ENCODE peak calls at places on chromosomes 11 and 22, in seven cellular contexts. One of them, this sample, is unnamed.

GRCh38 chr11:88414385-88414861 is 76.9 kb upstream of the CTSC start:
- DNase-seq in astrocyte: peak; percentile 75
- DNase-seq in MM.1S: no peak
- DNase-seq in GM23248: peak; percentile 77
- DNase-seq in fibroblast of lung: peak; percentile 78
- DNase-seq in NT2/D1: no peak
- DNase-seq in H1: no peak
- DNase-seq in this sample: peak; percentile 38

GRCh38 chr22:22520667-22521602 is 865 bp upstream of the ZNF280A start:
- DNase-seq in MM.1S: peak; percentile 17
- DNase-seq in NT2/D1: no peak
- DNase-seq in astrocyte: no peak
- DNase-seq in H1: no peak
- DNase-seq in GM23248: no peak
- DNase-seq in fibroblast of lung: no peak
- DNase-seq in this sample: no peak

GRCh38 chr11:14373941-14374646 is 15.1 kb upstream of the RRAS2 start:
- DNase-seq in astrocyte: peak; percentile 69
- DNase-seq in H1: no peak
- DNase-seq in GM23248: peak; percentile 91
- DNase-seq in MM.1S: no peak
- DNase-seq in NT2/D1: no peak
- DNase-seq in fibroblast of lung: peak; percentile 80
- DNase-seq in this sample: peak; percentile 89

GRCh38 chr11:115458877-115459276 is 45.3 kb downstream of the CADM1 start:
- DNase-seq in H1: no peak
- DNase-seq in NT2/D1: no peak
- DNase-seq in MM.1S: no peak
- DNase-seq in astrocyte: peak; percentile 58
- DNase-seq in fibroblast of lung: no peak
- DNase-seq in GM23248: no peak
- DNase-seq in this sample: no peak

GRCh38 chr22:49244466-49245420 is 582.9 kb downstream of the BRD1 start:
- DNase-seq in NT2/D1: no peak
- DNase-seq in fibroblast of lung: no peak
- DNase-seq in MM.1S: no peak
- DNase-seq in GM23248: no peak
- DNase-seq in astrocyte: no peak
- DNase-seq in H1: no peak
- DNase-seq in this sample: no peak

GRCh38 chr11:109424893-109425292 is 2.9 kb downstream of the C11orf87 start:
- DNase-seq in NT2/D1: no peak
- DNase-seq in GM23248: no peak
- DNase-seq in fibroblast of lung: no peak
- DNase-seq in MM.1S: peak; percentile 39
- DNase-seq in astrocyte: no peak
- DNase-seq in H1: peak; percentile 27
- DNase-seq in this sample: no peak

GRCh38 chr22:49785841-49786451 is 41.7 kb downstream of the BRD1 start:
- DNase-seq in H1: no peak
- DNase-seq in MM.1S: no peak
- DNase-seq in astrocyte: no peak
- DNase-seq in NT2/D1: no peak
- DNase-seq in GM23248: no peak
- DNase-seq in fibroblast of lung: no peak
- DNase-seq in this sample: no peak

GRCh38 chr22:41367680-41368542 is 13.8 kb upstream of the TEF start:
- DNase-seq in GM23248: peak; percentile 77
- DNase-seq in MM.1S: no peak
- DNase-seq in fibroblast of lung: no peak
- DNase-seq in H1: no peak
- DNase-seq in NT2/D1: no peak
- DNase-seq in astrocyte: peak; percentile 49
- DNase-seq in this sample: peak; percentile 40

GRCh38 chr11:18594999-18595749 is 4.4 kb upstream of the MISFA start:
- DNase-seq in astrocyte: no peak
- DNase-seq in MM.1S: no peak
- DNase-seq in H1: no peak
- DNase-seq in fibroblast of lung: peak; percentile 76
- DNase-seq in GM23248: peak; percentile 9
- DNase-seq in NT2/D1: no peak
- DNase-seq in this sample: no peak

GRCh38 chr22:36221799-36222751 is 17.3 kb downstream of the APOL2 start:
- DNase-seq in GM23248: peak; percentile 55
- DNase-seq in H1: peak; percentile 15
- DNase-seq in NT2/D1: peak; percentile 35
- DNase-seq in fibroblast of lung: peak; percentile 48
- DNase-seq in MM.1S: peak; percentile 63
- DNase-seq in astrocyte: peak; percentile 40
- DNase-seq in this sample: peak; percentile 23

GRCh38 chr11:12186683-12187082 is 76.3 kb downstream of the MICAL2 start:
- DNase-seq in astrocyte: no peak
- DNase-seq in GM23248: no peak
- DNase-seq in MM.1S: no peak
- DNase-seq in H1: no peak
- DNase-seq in fibroblast of lung: no peak
- DNase-seq in NT2/D1: no peak
- DNase-seq in this sample: no peak

GRCh38 chr22:39250131-39250530 is 5.3 kb upstream of the PDGFB start:
- DNase-seq in H1: no peak
- DNase-seq in GM23248: no peak
- DNase-seq in astrocyte: no peak
- DNase-seq in NT2/D1: no peak
- DNase-seq in MM.1S: no peak
- DNase-seq in fibroblast of lung: no peak
- DNase-seq in this sample: no peak

GRCh38 chr22:19090183-19090582 is 32.0 kb downstream of the DGCR2 start:
- DNase-seq in MM.1S: no peak
- DNase-seq in H1: no peak
- DNase-seq in astrocyte: no peak
- DNase-seq in GM23248: no peak
- DNase-seq in NT2/D1: no peak
- DNase-seq in fibroblast of lung: no peak
- DNase-seq in this sample: no peak

GRCh38 chr22:19088866-19089595 is 33.2 kb downstream of the DGCR2 start:
- DNase-seq in astrocyte: no peak
- DNase-seq in GM23248: no peak
- DNase-seq in H1: no peak
- DNase-seq in NT2/D1: no peak
- DNase-seq in MM.1S: no peak
- DNase-seq in fibroblast of lung: no peak
- DNase-seq in this sample: no peak

GRCh38 chr22:19086417-19086816 is 35.8 kb downstream of the DGCR2 start:
- DNase-seq in fibroblast of lung: no peak
- DNase-seq in astrocyte: no peak
- DNase-seq in NT2/D1: no peak
- DNase-seq in H1: no peak
- DNase-seq in GM23248: no peak
- DNase-seq in MM.1S: no peak
- DNase-seq in this sample: no peak

GRCh38 chr22:19085233-19086043 is 36.8 kb downstream of the DGCR2 start:
- DNase-seq in NT2/D1: no peak
- DNase-seq in GM23248: peak; percentile 56
- DNase-seq in fibroblast of lung: peak; percentile 51
- DNase-seq in H1: no peak
- DNase-seq in MM.1S: peak; percentile 28
- DNase-seq in astrocyte: no peak
- DNase-seq in this sample: peak; percentile 55

DNA sequence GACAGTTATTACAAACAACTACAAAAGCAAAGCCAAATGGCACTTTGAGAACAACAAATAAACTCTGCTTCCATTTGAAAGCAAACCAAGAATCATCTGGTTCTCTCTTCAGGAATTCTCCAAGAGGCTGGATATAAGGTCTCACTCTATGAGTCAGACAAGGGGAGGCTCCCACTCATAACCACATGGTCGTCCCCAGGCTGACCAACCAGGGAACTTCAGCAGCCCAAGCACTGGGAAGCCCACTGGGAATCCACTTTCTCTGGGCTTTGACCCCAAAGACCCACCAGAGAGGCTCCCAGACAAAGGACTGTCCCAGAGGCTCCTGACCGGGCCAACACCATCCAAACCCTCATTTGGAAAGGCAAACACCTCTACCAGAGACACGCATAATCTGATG is 35.3 kb downstream of the DGCR2 start:
- DNase-seq in fibroblast of lung: peak; percentile 46
- DNase-seq in astrocyte: peak; percentile 50
- DNase-seq in NT2/D1: no peak
- DNase-seq in GM23248: peak; percentile 70
- DNase-seq in H1: no peak
- DNase-seq in MM.1S: no peak
- DNase-seq in this sample: peak; percentile 31
- H3K9ac ChIP-seq in fibroblast of lung: no peak overlapping the region
- H3K9ac ChIP-seq in astrocyte: no peak overlapping the region
- H3K9ac ChIP-seq in NT2/D1: no peak overlapping the region
- H3K9ac ChIP-seq in GM23248: no peak overlapping the region
- H3K9ac ChIP-seq in H1: no peak overlapping the region
- H3K9ac ChIP-seq in MM.1S: no peak overlapping the region
- H3K9ac ChIP-seq in this sample: no peak overlapping the region

GRCh38 chr11:78139422-78140391 is at the start of gene ALG8:
- DNase-seq in MM.1S: peak; percentile 98
- DNase-seq in H1: peak; percentile 87
- DNase-seq in NT2/D1: peak; percentile 95
- DNase-seq in GM23248: peak; percentile 100
- DNase-seq in fibroblast of lung: peak; percentile 95
- DNase-seq in astrocyte: peak; percentile 89
- DNase-seq in this sample: peak; percentile 99

GRCh38 chr11:78140392-78141077 is 1.1 kb upstream of the ALG8 start:
- DNase-seq in GM23248: peak; percentile 28
- DNase-seq in fibroblast of lung: no peak
- DNase-seq in MM.1S: peak; percentile 12
- DNase-seq in astrocyte: no peak
- DNase-seq in H1: no peak
- DNase-seq in NT2/D1: no peak
- DNase-seq in this sample: no peak

GRCh38 chr11:78138281-78138680 is 1.1 kb downstream of the ALG8 start:
- DNase-seq in astrocyte: no peak
- DNase-seq in NT2/D1: no peak
- DNase-seq in GM23248: peak; percentile 20
- DNase-seq in H1: no peak
- DNase-seq in fibroblast of lung: no peak
- DNase-seq in MM.1S: no peak
- DNase-seq in this sample: peak; percentile 15

DNA sequence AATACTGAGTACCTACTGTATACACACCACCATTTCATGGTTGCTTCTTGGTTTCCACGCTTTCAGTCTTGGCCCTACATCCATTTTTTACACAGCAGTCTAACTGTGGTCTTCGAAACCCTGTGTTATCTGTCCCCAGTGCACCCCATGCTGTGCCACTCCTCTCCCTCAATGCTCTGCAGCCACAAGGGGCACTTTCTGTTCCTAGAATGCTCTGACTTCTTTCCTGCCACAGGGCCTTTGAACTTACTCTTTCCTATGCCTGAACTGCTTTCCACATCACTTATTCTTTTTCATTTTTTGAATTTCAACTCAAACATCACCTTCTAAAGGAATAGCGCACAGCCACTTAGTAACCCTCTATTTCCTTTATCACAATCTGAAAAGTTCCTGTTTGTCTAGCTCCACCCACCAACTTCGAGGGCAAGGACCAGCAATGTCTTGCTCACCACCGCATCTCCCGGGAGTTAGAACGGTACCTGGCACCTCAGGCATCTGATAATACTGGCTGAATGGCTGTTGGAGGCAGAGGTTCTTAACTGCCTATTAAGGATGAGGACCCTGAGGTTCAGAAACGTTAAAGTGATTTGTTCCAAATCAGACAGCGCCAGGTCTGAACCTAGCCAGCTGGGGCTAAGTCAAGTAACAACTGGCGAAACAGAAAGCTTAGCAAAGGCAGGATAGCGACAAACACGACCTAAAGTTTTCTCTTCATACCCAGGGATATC is 568 bp downstream of the ALG8 start:
- DNase-seq in H1: no peak
- DNase-seq in MM.1S: peak; percentile 45
- DNase-seq in fibroblast of lung: no peak
- DNase-seq in NT2/D1: no peak
- DNase-seq in astrocyte: peak; percentile 16
- DNase-seq in GM23248: peak; percentile 67
- DNase-seq in this sample: peak; percentile 47
- H3K4me3 ChIP-seq in H1: peak overlapping the region; percentile 91
- H3K4me3 ChIP-seq in MM.1S: peak overlapping the region; percentile 83
- H3K4me3 ChIP-seq in fibroblast of lung: peak overlapping the region; percentile 96
- H3K4me3 ChIP-seq in NT2/D1: peak overlapping the region; percentile 74
- H3K4me3 ChIP-seq in astrocyte: peak overlapping the region; percentile 93
- H3K4me3 ChIP-seq in GM23248: peak overlapping the region; percentile 92
- H3K4me3 ChIP-seq in this sample: peak overlapping the region; percentile 94

DNA sequence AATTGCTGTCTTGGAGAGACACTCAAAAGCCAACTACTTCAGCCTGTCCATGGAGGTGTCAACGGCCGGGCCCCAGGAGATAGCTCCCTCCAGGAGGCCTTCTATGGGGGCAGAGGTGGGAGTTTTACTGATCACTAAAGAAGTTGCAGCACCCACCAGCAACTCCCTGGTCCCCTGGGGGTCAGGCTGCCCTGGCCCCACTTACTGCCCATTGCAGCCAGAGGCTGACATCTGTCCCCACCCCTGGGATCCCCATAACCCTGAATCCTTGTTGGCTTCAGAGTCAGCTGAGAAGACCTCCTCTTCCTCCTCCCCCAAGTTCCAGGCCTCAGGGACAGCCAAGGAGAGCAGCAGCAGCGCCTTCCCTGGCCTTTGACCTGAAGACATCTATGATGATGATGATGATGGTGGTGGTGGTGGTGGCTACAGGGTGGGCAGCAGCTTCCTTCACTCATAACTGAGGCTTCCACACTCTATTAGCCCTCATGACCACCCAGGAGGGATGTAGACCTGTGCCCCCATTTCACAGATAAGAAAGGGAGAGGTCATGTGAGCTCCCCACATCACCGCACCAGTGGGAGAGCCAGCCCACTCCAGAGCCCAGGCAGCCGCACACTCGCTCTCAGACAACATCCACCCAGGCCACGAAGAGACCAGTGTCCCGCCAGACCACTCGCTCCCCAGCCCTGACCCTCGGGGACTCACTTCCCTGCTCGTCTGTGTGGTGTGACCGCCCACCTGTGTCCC is 43.8 kb upstream of the FGF3 start:
- DNase-seq in NT2/D1: no peak
- DNase-seq in fibroblast of lung: no peak
- DNase-seq in astrocyte: no peak
- DNase-seq in MM.1S: no peak
- DNase-seq in GM23248: no peak
- DNase-seq in H1: no peak
- DNase-seq in this sample: no peak
- H3K27me3 ChIP-seq in NT2/D1: peaks cover 7% of the 10 kb centered on the region
- H3K27me3 ChIP-seq in fibroblast of lung: peaks cover 2% of the 10 kb centered on the region
- H3K27me3 ChIP-seq in astrocyte: peaks cover 21% of the 10 kb centered on the region
- H3K27me3 ChIP-seq in MM.1S: peaks cover 98% of the 10 kb centered on the region
- H3K27me3 ChIP-seq in GM23248: peaks cover 25% of the 10 kb centered on the region
- H3K27me3 ChIP-seq in H1: peaks cover 2% of the 10 kb centered on the region
- H3K27me3 ChIP-seq in this sample: peaks cover 69% of the 10 kb centered on the region

DNA sequence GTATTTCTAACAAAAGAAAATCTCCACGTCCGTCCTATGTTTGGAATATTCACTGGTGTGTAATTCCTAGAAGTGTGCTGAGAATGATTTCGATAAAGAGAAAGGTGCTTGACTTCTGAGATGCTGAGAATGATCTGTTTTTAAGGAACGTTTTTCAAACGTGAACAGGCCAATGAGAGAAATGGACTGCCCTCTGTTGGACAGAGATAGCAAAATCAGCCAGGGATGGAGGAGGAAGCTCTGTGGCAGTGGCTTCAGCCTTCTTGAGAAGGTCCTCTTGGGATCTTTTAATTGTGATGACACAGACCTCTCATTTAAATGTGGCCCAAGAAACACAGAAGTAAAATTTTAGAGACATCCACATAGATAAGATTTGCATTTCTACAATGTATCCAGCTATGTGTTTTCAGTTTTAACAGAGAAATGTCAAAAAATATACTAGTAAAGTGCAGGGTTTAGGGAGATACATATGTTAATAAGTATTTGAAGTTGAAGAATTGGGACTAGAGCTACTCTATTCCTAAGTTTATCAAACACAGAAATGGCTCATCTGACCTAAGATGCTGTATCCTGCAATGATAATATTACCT is 84.0 kb upstream of the RCN1 start:
- DNase-seq in H1: no peak
- DNase-seq in GM23248: peak; percentile 77
- DNase-seq in fibroblast of lung: peak; percentile 55
- DNase-seq in MM.1S: peak; percentile 54
- DNase-seq in NT2/D1: peak; percentile 11
- DNase-seq in astrocyte: peak; percentile 23
- DNase-seq in this sample: peak; percentile 73
- H3K9ac ChIP-seq in H1: no peak overlapping the region
- H3K9ac ChIP-seq in GM23248: no peak overlapping the region
- H3K9ac ChIP-seq in fibroblast of lung: no peak overlapping the region
- H3K9ac ChIP-seq in MM.1S: no peak overlapping the region
- H3K9ac ChIP-seq in NT2/D1: no peak overlapping the region
- H3K9ac ChIP-seq in astrocyte: no peak overlapping the region
- H3K9ac ChIP-seq in this sample: no peak overlapping the region

This sample was measured in adipocyte.